ENCODE peak calls at places on chromosome 18, in seven cellular contexts. D, K, C, J, I, X and A are unnamed samples.

GRCh38 chr18:7273301-7273911 is 42.5 kb downstream of the LRRC30 start:
- DNase-seq in D (peak), K (peak), C (peak), J (peak), I (peak), X (peak), A (no peak)

GRCh38 chr18:24027156-24027555 is 12.6 kb downstream of the TTC39C start:
- DNase-seq in D (peak), K (peak), C (no peak), J (peak), I (peak), X (no peak), A (no peak)

GRCh38 chr18:10771053-10771709 is 245.4 kb downstream of the NAPG start:
- DNase-seq in D (peak), K (peak), C (no peak), J (no peak), I (no peak), X (no peak), A (peak)

GRCh38 chr18:57585846-57586242 is 658 bp downstream of the FECH start:
- DNase-seq in D (peak), K (peak), C (no peak), J (no peak), I (no peak), X (no peak), A (no peak)

GRCh38 chr18:79922971-79923411 is 28.5 kb downstream of the SLC66A2 start:
- DNase-seq in D (no peak), K (no peak), C (peak), J (peak), I (peak), X (no peak), A (no peak)

GRCh38 chr18:48314694-48315093 is 94.5 kb downstream of the ZBTB7C start:
- DNase-seq in D (no peak), K (no peak), C (no peak), J (no peak), I (no peak), X (no peak), A (no peak)

GRCh38 chr18:78986018-78986481 is 6.4 kb downstream of the SALL3 start:
- DNase-seq in D (no peak), K (peak), C (peak), J (no peak), I (no peak), X (peak), A (no peak)

GRCh38 chr18:21740474-21740723 is 193 bp upstream of the MIB1 start:
- DNase-seq in D (no peak), K (peak), C (no peak), J (no peak), I (no peak), X (peak), A (peak)

GRCh38 chr18:49135871-49136270 is 185.1 kb upstream of the SMAD7 start:
- DNase-seq in D (peak), K (peak), C (no peak), J (no peak), I (no peak), X (no peak), A (no peak)

GRCh38 chr18:69282371-69282770 is 118.3 kb upstream of the DOK6 start:
- DNase-seq in D (no peak), K (no peak), C (no peak), J (no peak), I (no peak), X (no peak), A (no peak)
- TF ChIP-seq CTCF in D (no peak), K (no peak), C (no peak), J (no peak), I (no peak), X (no peak), A (no peak)

GRCh38 chr18:28189400-28190239 is 12.7 kb upstream of the CDH2 start:
- DNase-seq in D (peak), K (peak), C (peak), J (no peak), I (no peak), X (peak), A (peak)
- TF ChIP-seq CTCF in D (peak), K (peak), C (peak), J (peak), I (peak), X (peak), A (peak)

GRCh38 chr18:34595673-34596072 is 114.4 kb upstream of the DTNA start:
- DNase-seq in D (peak), K (peak), C (no peak), J (no peak), I (no peak), X (peak), A (no peak)
- TF ChIP-seq CTCF in D (no peak), K (peak), C (no peak), J (peak), I (no peak), X (peak), A (no peak)

GRCh38 chr18:30698571-30698970 is 344.0 kb downstream of the DSC3 start:
- DNase-seq in D (no peak), K (no peak), C (no peak), J (no peak), I (no peak), X (no peak), A (no peak)

GRCh38 chr18:30696201-30696600 is 346.3 kb downstream of the DSC3 start:
- DNase-seq in D (no peak), K (no peak), C (no peak), J (no peak), I (no peak), X (no peak), A (no peak)

GRCh38 chr18:30689216-30689615 is 353.3 kb downstream of the DSC3 start:
- DNase-seq in D (no peak), K (no peak), C (no peak), J (no peak), I (no peak), X (no peak), A (no peak)

GRCh38 chr18:30694773-30695172 is 347.8 kb downstream of the DSC3 start:
- DNase-seq in D (no peak), K (no peak), C (no peak), J (no peak), I (no peak), X (no peak), A (no peak)
- TF ChIP-seq CTCF in D (no peak), K (no peak), C (no peak), J (no peak), I (no peak), X (no peak), A (no peak)

DNA sequence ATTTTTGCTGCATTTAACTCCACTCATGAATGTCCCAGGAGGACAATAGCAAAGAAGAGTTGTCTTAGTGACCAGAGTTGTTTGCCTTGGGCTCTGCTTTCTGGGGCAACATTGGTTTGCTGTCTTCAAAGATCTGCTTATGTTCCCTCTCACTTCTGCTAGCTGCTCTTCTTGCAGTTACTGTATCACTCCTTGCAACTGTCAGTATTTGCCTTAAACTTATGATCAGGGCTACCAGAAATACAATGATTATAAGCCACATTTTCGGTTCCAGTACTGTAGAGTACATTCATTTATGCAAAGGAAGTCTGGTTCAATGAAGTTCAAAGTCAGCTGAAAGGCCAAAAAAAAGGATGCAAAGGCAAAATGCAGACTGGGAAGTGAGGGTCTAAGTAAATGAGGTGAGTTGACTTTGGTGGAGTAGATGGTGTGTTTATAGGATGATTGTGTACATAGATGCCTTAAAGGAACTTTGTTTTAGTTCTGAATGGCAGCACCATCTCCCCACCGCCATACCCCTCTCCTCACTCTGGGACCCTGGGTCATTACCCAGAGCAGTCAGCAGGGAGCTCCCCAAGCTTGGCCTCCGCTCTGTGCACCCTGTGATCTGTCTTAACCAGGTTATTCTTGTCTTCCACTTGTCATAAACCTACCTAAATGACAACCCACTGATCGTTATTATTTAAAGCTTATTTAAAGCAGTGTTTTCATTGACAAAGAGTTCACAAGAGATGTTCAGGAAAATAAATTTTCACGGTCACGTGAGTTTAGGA is 236.0 kb downstream of the DOK6 start:
- DNase-seq in D (no peak), K (no peak), C (peak), J (no peak), I (no peak), X (no peak), A (peak)
- TF ChIP-seq CTCF in D (no peak), K (no peak), C (no peak), J (peak), I (no peak), X (no peak), A (peak)

GRCh38 chr18:12659904-12660605 is 2.1 kb upstream of the SPIRE1 start:
- DNase-seq in D (peak), K (peak), C (peak), J (no peak), I (no peak), X (peak), A (peak)
- TF ChIP-seq CTCF in D (peak), K (peak), C (peak), J (peak), I (peak), X (peak), A (peak)